ENCODE peak calls at places on chromosome 16, in nine cellular contexts. B, M, D, Y, H, Z, U, R and E are unnamed samples.

GRCh38 chr16:55912022-55912421 is 36.8 kb upstream of the CES5A start:
- DNase-seq in B (no peak), M (no peak), D (no peak), Y (no peak), H (no peak), Z (peak), U (peak), R (no peak), E (no peak)

GRCh38 chr16:88456356-88457292 is 3.5 kb downstream of the ZFPM1 start:
- DNase-seq in B (no peak), M (peak), D (no peak), Y (no peak), H (no peak), Z (no peak), U (no peak), R (no peak), E (no peak)

GRCh38 chr16:4859190-4859899 is 12.1 kb downstream of the UBN1 start:
- DNase-seq in B (no peak), M (peak), D (no peak), Y (no peak), H (no peak), Z (no peak), U (no peak), R (no peak), E (no peak)

GRCh38 chr16:1766231-1766630 is 5.1 kb downstream of the NME3 start:
- DNase-seq in B (no peak), M (no peak), D (no peak), Y (no peak), H (no peak), Z (no peak), U (no peak), R (no peak), E (no peak)

GRCh38 chr16:11957591-11958395 is 7.2 kb upstream of the TNFRSF17 start:
- DNase-seq in B (no peak), M (no peak), D (no peak), Y (no peak), H (no peak), Z (no peak), U (no peak), R (no peak), E (no peak)

GRCh38 chr16:78196527-78196926 is 97.1 kb downstream of the WWOX start:
- DNase-seq in B (no peak), M (no peak), D (no peak), Y (no peak), H (no peak), Z (no peak), U (no peak), R (no peak), E (no peak)

GRCh38 chr16:24257965-24258364 is 1.8 kb downstream of the CACNG3 start:
- DNase-seq in B (no peak), M (no peak), D (no peak), Y (no peak), H (no peak), Z (no peak), U (no peak), R (no peak), E (no peak)

GRCh38 chr16:55257971-55258613 is 65.9 kb upstream of the IRX6 start:
- DNase-seq in B (no peak), M (peak), D (peak), Y (no peak), H (peak), Z (peak), U (peak), R (no peak), E (no peak)

GRCh38 chr16:2779151-2779920 is 2.3 kb upstream of the ELOB start:
- DNase-seq in B (no peak), M (peak), D (no peak), Y (no peak), H (no peak), Z (peak), U (peak), R (no peak), E (no peak)

GRCh38 chr16:88738167-88739084 is 32.1 kb downstream of the CTU2 start:
- DNase-seq in B (no peak), M (no peak), D (no peak), Y (no peak), H (no peak), Z (no peak), U (no peak), R (no peak), E (no peak)

GRCh38 chr16:53542283-53542682 is 39.3 kb upstream of the AKTIP start:
- DNase-seq in B (no peak), M (no peak), D (no peak), Y (no peak), H (no peak), Z (no peak), U (no peak), R (no peak), E (no peak)